ENCODE peak calls at places on chromosomes 13 and 19, in four cellular contexts. B is fibroblast of lung, F is Caki2, X is stromal cell of bone marrow. Z is an unnamed sample.

GRCh38 chr13:21100994-21101757 is 39.8 kb upstream of the LATS2 start:
- DNase-seq in B (no peak), X (no peak), F (no peak), Z (no peak)

GRCh38 chr19:56120371-56121179 is 520 bp downstream of the ZNF787 start:
- DNase-seq in F (peak; percentile 84), X (peak; percentile 37), B (peak; percentile 76), Z (peak; percentile 92)

GRCh38 chr13:97121894-97122293 is 100.2 kb upstream of the MBNL2 start:
- DNase-seq in F (no peak), B (peak; percentile 79), X (no peak), Z (no peak)

GRCh38 chr13:40152145-40152544 is 496.7 kb downstream of the COG6 start:
- DNase-seq in X (peak; percentile 76), B (peak; percentile 83), F (peak; percentile 70), Z (no peak)

GRCh38 chr19:39126593-39127187 is 1.1 kb downstream of the PAK4 start:
- DNase-seq in X (peak; percentile 18), F (peak; percentile 94), B (peak; percentile 38), Z (no peak)

GRCh38 chr13:39768962-39769361 is 113.5 kb downstream of the COG6 start:
- DNase-seq in B (no peak), X (no peak), F (no peak), Z (no peak)

GRCh38 chr13:105105471-105105870 is 1430.0 kb downstream of the EFNB2 start:
- DNase-seq in F (no peak), X (no peak), B (no peak), Z (no peak)

GRCh38 chr19:1445932-1446712 is 3.8 kb upstream of the APC2 start:
- DNase-seq in B (no peak), F (no peak), X (no peak), Z (peak; percentile 68)

GRCh38 chr13:88461272-88462009 is 790.3 kb downstream of the SLITRK5 start:
- DNase-seq in F (no peak), X (no peak), B (no peak), Z (no peak)

GRCh38 chr19:10718205-10719196 is 622 bp downstream of the DNM2 start:
- DNase-seq in B (peak; percentile 16), X (no peak), F (no peak), Z (peak; percentile 67)

GRCh38 chr19:16118489-16119033 is 6.9 kb downstream of the RAB8A start:
- DNase-seq in F (no peak), X (no peak), B (no peak), Z (peak; percentile 88)

GRCh38 chr13:42174344-42175162 is 97.4 kb upstream of the AKAP11 start:
- DNase-seq in X (no peak), B (peak; percentile 60), F (no peak), Z (no peak)

GRCh38 chr19:1855828-1856255 is 7.5 kb downstream of the KLF16 start:
- DNase-seq in X (no peak), B (no peak), F (no peak), Z (no peak)

GRCh38 chr13:104442541-104442940 is 1376.3 kb upstream of the SLC10A2 start:
- DNase-seq in F (peak; percentile 32), X (no peak), B (no peak), Z (no peak)

GRCh38 chr19:2478756-2479555 is 3.0 kb downstream of the GADD45B start:
- DNase-seq in X (no peak), B (peak; percentile 74), F (no peak), Z (peak; percentile 71)

GRCh38 chr13:78978381-78978998 is 319.5 kb upstream of the OBI1 start:
- DNase-seq in X (peak; percentile 19), F (peak; percentile 22), B (peak; percentile 43), Z (peak; percentile 36)

Z was measured in GM13976.